ENCODE peak calls at places on chromosomes 11 and 22, in nine cellular contexts. Q is suprapubic skin; V is AG09309; R is GM04503; K is GM04504; M is stimulated activated CD4-positive, alpha-beta T cell treated with anti-CD3 and anti-CD28 coated beads, Interleukin-4, amount 100 ng/mL, for 24 hours; W is activated CD8-positive, alpha-beta memory T cell treated with anti-CD3 and anti-CD28 coated beads, Interleukin-2, amount 10 ng/mL, durations not matched to agents 7 days and 5 days; J is amniotic stem cell; H is A549. O is an unnamed sample.

GRCh38 chr11:92735039-92735438 is 234.4 kb upstream of the MTNR1B start:
- DNase-seq in W (no peak), K (no peak), R (no peak), H (no peak), Q (no peak), V (no peak), M (no peak), J (no peak), O (no peak)

GRCh38 chr11:94753630-94754029 is 14.5 kb upstream of the AMOTL1 start:
- DNase-seq in R (no peak), W (no peak), Q (no peak), V (no peak), H (no peak), M (no peak), J (no peak), K (no peak), O (no peak)

GRCh38 chr11:119156496-119156895 is 7.6 kb downstream of the ABCG4 start:
- DNase-seq in V (no peak), J (no peak), K (no peak), Q (no peak), R (no peak), H (no peak), M (no peak), W (no peak), O (no peak)

GRCh38 chr11:20429216-20429615 is 41.7 kb downstream of the PRMT3 start:
- DNase-seq in H (no peak), M (no peak), K (no peak), W (no peak), J (no peak), V (no peak), Q (no peak), R (no peak), O (no peak)

GRCh38 chr11:130449996-130450419 is 1.6 kb downstream of the ADAMTS15 start:
- DNase-seq in H (no peak), V (no peak), R (no peak), Q (peak; percentile 90), W (no peak), J (no peak), M (no peak), K (no peak), O (peak; percentile 78)

GRCh38 chr11:134004406-134005197 is 47.8 kb upstream of the IGSF9B start:
- DNase-seq in J (no peak), Q (no peak), M (no peak), H (no peak), W (no peak), K (no peak), R (no peak), V (no peak), O (no peak)

GRCh38 chr11:69013009-69013951 is at the start of gene MRGPRF:
- DNase-seq in V (peak; percentile 64), H (peak; percentile 40), Q (peak; percentile 95), W (no peak), K (peak; percentile 83), M (no peak), R (no peak), J (peak; percentile 48), O (peak; percentile 86)

GRCh38 chr22:19805821-19806212 is 45.2 kb downstream of the TBX1 start:
- DNase-seq in R (no peak), J (no peak), Q (peak; percentile 61), H (no peak), V (no peak), K (no peak), W (no peak), M (no peak), O (peak; percentile 41)

GRCh38 chr11:112410325-112410724 is 149.7 kb upstream of the PLET1 start:
- DNase-seq in M (no peak), H (no peak), J (no peak), Q (no peak), W (no peak), V (no peak), R (no peak), K (no peak), O (no peak)

GRCh38 chr11:131248588-131248987 is 121.8 kb upstream of the NTM start:
- DNase-seq in M (no peak), W (no peak), H (no peak), Q (no peak), K (no peak), J (no peak), R (no peak), V (no peak), O (no peak)

GRCh38 chr11:94988748-94989147 is 15.2 kb downstream of the KDM4D start:
- DNase-seq in V (no peak), K (no peak), Q (no peak), H (no peak), W (no peak), J (no peak), R (no peak), M (no peak), O (no peak)

GRCh38 chr11:86639172-86639571 is 33.2 kb downstream of the ME3 start:
- DNase-seq in R (no peak), M (no peak), J (no peak), V (no peak), W (no peak), K (no peak), H (no peak), Q (no peak), O (no peak)

GRCh38 chr22:39114157-39114511 is 17.1 kb downstream of the APOBEC3H start:
- DNase-seq in V (no peak), J (no peak), R (no peak), W (no peak), K (no peak), M (no peak), Q (no peak), H (no peak), O (no peak)

GRCh38 chr11:112310414-112310813 is 49.8 kb upstream of the PLET1 start:
- DNase-seq in R (no peak), M (no peak), V (no peak), J (no peak), K (no peak), Q (no peak), W (no peak), H (no peak), O (no peak)

GRCh38 chr11:74179234-74180126 is 8.4 kb downstream of the PPME1 start:
- DNase-seq in M (no peak), W (no peak), K (no peak), V (no peak), Q (no peak), J (no peak), R (no peak), H (no peak), O (no peak)

GRCh38 chr11:37905707-37906417 is 1307.8 kb upstream of the RAG2 start:
- DNase-seq in R (no peak), V (no peak), J (no peak), W (no peak), H (no peak), Q (no peak), M (no peak), K (no peak), O (no peak)

GRCh38 chr11:109857637-109858036 is 235.6 kb upstream of the ZC3H12C start:
- DNase-seq in W (no peak), V (no peak), M (no peak), H (no peak), R (no peak), Q (no peak), K (no peak), J (no peak), O (no peak)

GRCh38 chr22:25021409-25021808 is 68.9 kb downstream of the KIAA1671 start:
- DNase-seq in K (no peak), W (no peak), J (no peak), Q (no peak), H (no peak), M (no peak), V (no peak), R (no peak), O (no peak)

GRCh38 chr11:47980907-47981621 is 705 bp downstream of the PTPRJ start:
- DNase-seq in R (no peak), J (no peak), H (peak; percentile 56), V (no peak), W (peak; percentile 55), M (no peak), K (no peak), Q (no peak), O (peak; percentile 60)

GRCh38 chr22:27647540-27647939 is 154.0 kb downstream of the MN1 start:
- DNase-seq in H (no peak), V (no peak), K (no peak), J (no peak), Q (no peak), R (no peak), W (no peak), M (no peak), O (no peak)

GRCh38 chr11:32885556-32885955 is 7.1 kb upstream of the QSER1 start:
- DNase-seq in W (no peak), R (no peak), K (no peak), Q (no peak), H (no peak), M (no peak), J (no peak), V (no peak), O (no peak)

GRCh38 chr11:124608146-124608545 is 3.1 kb upstream of the PANX3 start:
- DNase-seq in V (no peak), J (no peak), K (no peak), W (no peak), M (no peak), R (no peak), H (no peak), Q (no peak), O (no peak)

GRCh38 chr11:35144103-35144741 is 5.3 kb downstream of the CD44 start:
- DNase-seq in K (peak; percentile 77), J (peak; percentile 38), W (peak; percentile 83), H (no peak), Q (no peak), M (peak; percentile 70), V (peak; percentile 35), R (peak; percentile 74), O (peak; percentile 50)

GRCh38 chr11:7016011-7016410 is 4.1 kb downstream of the ZNF214 start:
- DNase-seq in M (no peak), W (no peak), Q (no peak), R (no peak), J (no peak), V (no peak), K (no peak), H (no peak), O (no peak)

GRCh38 chr11:45056529-45056928 is 89.9 kb upstream of the PRDM11 start:
- DNase-seq in K (no peak), V (no peak), M (no peak), H (no peak), R (no peak), J (no peak), W (no peak), Q (no peak), O (no peak)

GRCh38 chr11:3126901-3127691 is 38.0 kb downstream of the OSBPL5 start:
- DNase-seq in J (no peak), W (no peak), V (no peak), M (no peak), H (no peak), Q (peak; percentile 78), K (no peak), R (no peak), O (no peak)

GRCh38 chr11:606245-606644 is 9.5 kb downstream of the IRF7 start:
- DNase-seq in M (no peak), V (no peak), Q (no peak), J (no peak), R (no peak), K (no peak), H (no peak), W (no peak), O (no peak)

GRCh38 chr11:131999084-131999483 is 628.7 kb downstream of the NTM start:
- DNase-seq in K (no peak), Q (no peak), W (no peak), M (no peak), J (no peak), V (no peak), R (no peak), H (no peak), O (no peak)

O was measured in Peyer's patch.